ENCODE peak calls at places on chromosomes 5 and 9, in nine cellular contexts. One of them, this sample, is unnamed.

GRCh38 chr9:104992696-104993095 is 64.7 kb upstream of the ABCA1 start:
- DNase-seq in fibroblast of lung: peak; percentile 88
- DNase-seq in T-helper 1 cell: no peak
- DNase-seq in nephron progenitor cell: no peak
- DNase-seq in dermis microvascular lymphatic vessel endothelial cell: no peak
- DNase-seq in effector memory CD4-positive, alpha-beta T cell: no peak
- DNase-seq in stimulated activated CD8-positive, alpha-beta memory T cell treated with anti-CD3 and anti-CD28 coated beads, Interleukin-15, amount 100 ng/mL, for 4 hours: no peak
- DNase-seq in DMS 273 treated with DMSO at 0.1 percent for 48 hours: peak; percentile 39
- DNase-seq in left kidney: peak; percentile 15
- DNase-seq in this sample: no peak

GRCh38 chr9:99011161-99011709 is 67.5 kb downstream of the COL15A1 start:
- DNase-seq in fibroblast of lung: peak; percentile 55
- DNase-seq in T-helper 1 cell: no peak
- DNase-seq in nephron progenitor cell: no peak
- DNase-seq in dermis microvascular lymphatic vessel endothelial cell: peak; percentile 18
- DNase-seq in effector memory CD4-positive, alpha-beta T cell: no peak
- DNase-seq in stimulated activated CD8-positive, alpha-beta memory T cell treated with anti-CD3 and anti-CD28 coated beads, Interleukin-15, amount 100 ng/mL, for 4 hours: no peak
- DNase-seq in DMS 273 treated with DMSO at 0.1 percent for 48 hours: no peak
- DNase-seq in left kidney: peak; percentile 75
- DNase-seq in this sample: no peak

GRCh38 chr5:180003145-180003544 is 68.4 kb downstream of the RNF130 start:
- DNase-seq in fibroblast of lung: no peak
- DNase-seq in T-helper 1 cell: no peak
- DNase-seq in nephron progenitor cell: no peak
- DNase-seq in dermis microvascular lymphatic vessel endothelial cell: no peak
- DNase-seq in effector memory CD4-positive, alpha-beta T cell: no peak
- DNase-seq in stimulated activated CD8-positive, alpha-beta memory T cell treated with anti-CD3 and anti-CD28 coated beads, Interleukin-15, amount 100 ng/mL, for 4 hours: no peak
- DNase-seq in DMS 273 treated with DMSO at 0.1 percent for 48 hours: no peak
- DNase-seq in left kidney: no peak
- DNase-seq in this sample: no peak

GRCh38 chr5:177428574-177429217 is 2.2 kb downstream of the GRK6 start:
- DNase-seq in fibroblast of lung: no peak
- DNase-seq in T-helper 1 cell: no peak
- DNase-seq in nephron progenitor cell: no peak
- DNase-seq in dermis microvascular lymphatic vessel endothelial cell: no peak
- DNase-seq in effector memory CD4-positive, alpha-beta T cell: no peak
- DNase-seq in stimulated activated CD8-positive, alpha-beta memory T cell treated with anti-CD3 and anti-CD28 coated beads, Interleukin-15, amount 100 ng/mL, for 4 hours: no peak
- DNase-seq in DMS 273 treated with DMSO at 0.1 percent for 48 hours: no peak
- DNase-seq in left kidney: no peak
- DNase-seq in this sample: no peak

GRCh38 chr9:91659529-91660294 is 236.1 kb upstream of the NFIL3 start:
- DNase-seq in fibroblast of lung: peak; percentile 35
- DNase-seq in T-helper 1 cell: no peak
- DNase-seq in nephron progenitor cell: peak; percentile 32
- DNase-seq in dermis microvascular lymphatic vessel endothelial cell: peak; percentile 27
- DNase-seq in effector memory CD4-positive, alpha-beta T cell: no peak
- DNase-seq in stimulated activated CD8-positive, alpha-beta memory T cell treated with anti-CD3 and anti-CD28 coated beads, Interleukin-15, amount 100 ng/mL, for 4 hours: no peak
- DNase-seq in DMS 273 treated with DMSO at 0.1 percent for 48 hours: peak; percentile 22
- DNase-seq in left kidney: peak; percentile 55
- DNase-seq in this sample: no peak

GRCh38 chr9:77457916-77458592 is 190.1 kb downstream of the GNA14 start:
- DNase-seq in fibroblast of lung: peak; percentile 61
- DNase-seq in T-helper 1 cell: peak; percentile 72
- DNase-seq in nephron progenitor cell: peak; percentile 69
- DNase-seq in dermis microvascular lymphatic vessel endothelial cell: peak; percentile 74
- DNase-seq in effector memory CD4-positive, alpha-beta T cell: peak; percentile 29
- DNase-seq in stimulated activated CD8-positive, alpha-beta memory T cell treated with anti-CD3 and anti-CD28 coated beads, Interleukin-15, amount 100 ng/mL, for 4 hours: no peak
- DNase-seq in DMS 273 treated with DMSO at 0.1 percent for 48 hours: peak; percentile 18
- DNase-seq in left kidney: peak; percentile 86
- DNase-seq in this sample: peak; percentile 35

GRCh38 chr5:5686356-5686755 is 263.9 kb downstream of the ICE1 start:
- DNase-seq in fibroblast of lung: no peak
- DNase-seq in T-helper 1 cell: no peak
- DNase-seq in nephron progenitor cell: no peak
- DNase-seq in dermis microvascular lymphatic vessel endothelial cell: no peak
- DNase-seq in effector memory CD4-positive, alpha-beta T cell: no peak
- DNase-seq in stimulated activated CD8-positive, alpha-beta memory T cell treated with anti-CD3 and anti-CD28 coated beads, Interleukin-15, amount 100 ng/mL, for 4 hours: no peak
- DNase-seq in DMS 273 treated with DMSO at 0.1 percent for 48 hours: no peak
- DNase-seq in left kidney: no peak
- DNase-seq in this sample: no peak

GRCh38 chr5:77423022-77423750 is 68.9 kb downstream of the WDR41 start:
- DNase-seq in fibroblast of lung: peak; percentile 41
- DNase-seq in T-helper 1 cell: no peak
- DNase-seq in nephron progenitor cell: no peak
- DNase-seq in dermis microvascular lymphatic vessel endothelial cell: no peak
- DNase-seq in effector memory CD4-positive, alpha-beta T cell: no peak
- DNase-seq in stimulated activated CD8-positive, alpha-beta memory T cell treated with anti-CD3 and anti-CD28 coated beads, Interleukin-15, amount 100 ng/mL, for 4 hours: no peak
- DNase-seq in DMS 273 treated with DMSO at 0.1 percent for 48 hours: no peak
- DNase-seq in left kidney: no peak
- DNase-seq in this sample: no peak

GRCh38 chr9:36939655-36940578 is 94.2 kb downstream of the PAX5 start:
- DNase-seq in fibroblast of lung: no peak
- DNase-seq in T-helper 1 cell: no peak
- DNase-seq in nephron progenitor cell: peak; percentile 21
- DNase-seq in dermis microvascular lymphatic vessel endothelial cell: no peak
- DNase-seq in effector memory CD4-positive, alpha-beta T cell: no peak
- DNase-seq in stimulated activated CD8-positive, alpha-beta memory T cell treated with anti-CD3 and anti-CD28 coated beads, Interleukin-15, amount 100 ng/mL, for 4 hours: no peak
- DNase-seq in DMS 273 treated with DMSO at 0.1 percent for 48 hours: no peak
- DNase-seq in left kidney: peak; percentile 40
- DNase-seq in this sample: no peak

GRCh38 chr9:17742065-17742464 is 163.2 kb downstream of the SH3GL2 start:
- DNase-seq in fibroblast of lung: no peak
- DNase-seq in T-helper 1 cell: no peak
- DNase-seq in nephron progenitor cell: no peak
- DNase-seq in dermis microvascular lymphatic vessel endothelial cell: no peak
- DNase-seq in effector memory CD4-positive, alpha-beta T cell: no peak
- DNase-seq in stimulated activated CD8-positive, alpha-beta memory T cell treated with anti-CD3 and anti-CD28 coated beads, Interleukin-15, amount 100 ng/mL, for 4 hours: no peak
- DNase-seq in DMS 273 treated with DMSO at 0.1 percent for 48 hours: peak; percentile 19
- DNase-seq in left kidney: peak; percentile 5
- DNase-seq in this sample: no peak

GRCh38 chr5:56314536-56314935 is 81.4 kb upstream of the ANKRD55 start:
- DNase-seq in fibroblast of lung: no peak
- DNase-seq in T-helper 1 cell: peak; percentile 39
- DNase-seq in nephron progenitor cell: no peak
- DNase-seq in dermis microvascular lymphatic vessel endothelial cell: peak; percentile 19
- DNase-seq in effector memory CD4-positive, alpha-beta T cell: no peak
- DNase-seq in stimulated activated CD8-positive, alpha-beta memory T cell treated with anti-CD3 and anti-CD28 coated beads, Interleukin-15, amount 100 ng/mL, for 4 hours: no peak
- DNase-seq in DMS 273 treated with DMSO at 0.1 percent for 48 hours: no peak
- DNase-seq in left kidney: peak; percentile 36
- DNase-seq in this sample: peak; percentile 6

GRCh38 chr9:127437497-127438264 is 13.5 kb downstream of the ZNF79 start:
- DNase-seq in fibroblast of lung: no peak
- DNase-seq in T-helper 1 cell: peak; percentile 57
- DNase-seq in nephron progenitor cell: no peak
- DNase-seq in dermis microvascular lymphatic vessel endothelial cell: no peak
- DNase-seq in effector memory CD4-positive, alpha-beta T cell: peak; percentile 24
- DNase-seq in stimulated activated CD8-positive, alpha-beta memory T cell treated with anti-CD3 and anti-CD28 coated beads, Interleukin-15, amount 100 ng/mL, for 4 hours: no peak
- DNase-seq in DMS 273 treated with DMSO at 0.1 percent for 48 hours: no peak
- DNase-seq in left kidney: no peak
- DNase-seq in this sample: no peak

GRCh38 chr5:84474126-84474525 is 89.4 kb upstream of the EDIL3 start:
- DNase-seq in fibroblast of lung: peak; percentile 63
- DNase-seq in T-helper 1 cell: no peak
- DNase-seq in nephron progenitor cell: no peak
- DNase-seq in dermis microvascular lymphatic vessel endothelial cell: no peak
- DNase-seq in effector memory CD4-positive, alpha-beta T cell: no peak
- DNase-seq in stimulated activated CD8-positive, alpha-beta memory T cell treated with anti-CD3 and anti-CD28 coated beads, Interleukin-15, amount 100 ng/mL, for 4 hours: no peak
- DNase-seq in DMS 273 treated with DMSO at 0.1 percent for 48 hours: no peak
- DNase-seq in left kidney: no peak
- DNase-seq in this sample: no peak

GRCh38 chr5:128777052-128777451 is 188.2 kb upstream of the SLC27A6 start:
- DNase-seq in fibroblast of lung: no peak
- DNase-seq in T-helper 1 cell: peak; percentile 23
- DNase-seq in nephron progenitor cell: no peak
- DNase-seq in dermis microvascular lymphatic vessel endothelial cell: peak; percentile 50
- DNase-seq in effector memory CD4-positive, alpha-beta T cell: no peak
- DNase-seq in stimulated activated CD8-positive, alpha-beta memory T cell treated with anti-CD3 and anti-CD28 coated beads, Interleukin-15, amount 100 ng/mL, for 4 hours: no peak
- DNase-seq in DMS 273 treated with DMSO at 0.1 percent for 48 hours: no peak
- DNase-seq in left kidney: no peak
- DNase-seq in this sample: no peak

GRCh38 chr5:120872292-120872691 is 408.2 kb downstream of the PRR16 start:
- DNase-seq in fibroblast of lung: no peak
- DNase-seq in T-helper 1 cell: no peak
- DNase-seq in nephron progenitor cell: no peak
- DNase-seq in dermis microvascular lymphatic vessel endothelial cell: no peak
- DNase-seq in effector memory CD4-positive, alpha-beta T cell: no peak
- DNase-seq in stimulated activated CD8-positive, alpha-beta memory T cell treated with anti-CD3 and anti-CD28 coated beads, Interleukin-15, amount 100 ng/mL, for 4 hours: no peak
- DNase-seq in DMS 273 treated with DMSO at 0.1 percent for 48 hours: no peak
- DNase-seq in left kidney: no peak
- DNase-seq in this sample: no peak

GRCh38 chr9:135857371-135857786 is 50.0 kb downstream of the CAMSAP1 start:
- DNase-seq in fibroblast of lung: peak; percentile 69
- DNase-seq in T-helper 1 cell: no peak
- DNase-seq in nephron progenitor cell: no peak
- DNase-seq in dermis microvascular lymphatic vessel endothelial cell: peak; percentile 26
- DNase-seq in effector memory CD4-positive, alpha-beta T cell: no peak
- DNase-seq in stimulated activated CD8-positive, alpha-beta memory T cell treated with anti-CD3 and anti-CD28 coated beads, Interleukin-15, amount 100 ng/mL, for 4 hours: no peak
- DNase-seq in DMS 273 treated with DMSO at 0.1 percent for 48 hours: no peak
- DNase-seq in left kidney: no peak
- DNase-seq in this sample: no peak

GRCh38 chr5:176785184-176786145 is 24.9 kb upstream of the UNC5A start:
- DNase-seq in fibroblast of lung: no peak
- DNase-seq in T-helper 1 cell: no peak
- DNase-seq in nephron progenitor cell: no peak
- DNase-seq in dermis microvascular lymphatic vessel endothelial cell: no peak
- DNase-seq in effector memory CD4-positive, alpha-beta T cell: no peak
- DNase-seq in stimulated activated CD8-positive, alpha-beta memory T cell treated with anti-CD3 and anti-CD28 coated beads, Interleukin-15, amount 100 ng/mL, for 4 hours: no peak
- DNase-seq in DMS 273 treated with DMSO at 0.1 percent for 48 hours: no peak
- DNase-seq in left kidney: peak; percentile 39
- DNase-seq in this sample: no peak

GRCh38 chr5:140882591-140882899 is 621 bp downstream of the PCDHA13 start:
- DNase-seq in fibroblast of lung: no peak
- DNase-seq in T-helper 1 cell: no peak
- DNase-seq in nephron progenitor cell: no peak
- DNase-seq in dermis microvascular lymphatic vessel endothelial cell: no peak
- DNase-seq in effector memory CD4-positive, alpha-beta T cell: no peak
- DNase-seq in stimulated activated CD8-positive, alpha-beta memory T cell treated with anti-CD3 and anti-CD28 coated beads, Interleukin-15, amount 100 ng/mL, for 4 hours: no peak
- DNase-seq in DMS 273 treated with DMSO at 0.1 percent for 48 hours: no peak
- DNase-seq in left kidney: peak; percentile 5
- DNase-seq in this sample: no peak

GRCh38 chr5:174532453-174533126 is 191.8 kb upstream of the MSX2 start:
- DNase-seq in fibroblast of lung: peak; percentile 97
- DNase-seq in T-helper 1 cell: peak; percentile 32
- DNase-seq in nephron progenitor cell: peak; percentile 54
- DNase-seq in dermis microvascular lymphatic vessel endothelial cell: peak; percentile 14
- DNase-seq in effector memory CD4-positive, alpha-beta T cell: no peak
- DNase-seq in stimulated activated CD8-positive, alpha-beta memory T cell treated with anti-CD3 and anti-CD28 coated beads, Interleukin-15, amount 100 ng/mL, for 4 hours: no peak
- DNase-seq in DMS 273 treated with DMSO at 0.1 percent for 48 hours: no peak
- DNase-seq in left kidney: peak; percentile 81
- DNase-seq in this sample: no peak

GRCh38 chr9:135248111-135248510 is 160.6 kb downstream of the OLFM1 start:
- DNase-seq in fibroblast of lung: no peak
- DNase-seq in T-helper 1 cell: no peak
- DNase-seq in nephron progenitor cell: no peak
- DNase-seq in dermis microvascular lymphatic vessel endothelial cell: no peak
- DNase-seq in effector memory CD4-positive, alpha-beta T cell: no peak
- DNase-seq in stimulated activated CD8-positive, alpha-beta memory T cell treated with anti-CD3 and anti-CD28 coated beads, Interleukin-15, amount 100 ng/mL, for 4 hours: no peak
- DNase-seq in DMS 273 treated with DMSO at 0.1 percent for 48 hours: no peak
- DNase-seq in left kidney: peak; percentile 38
- DNase-seq in this sample: no peak

GRCh38 chr5:132090107-132090506 is 16.5 kb downstream of the CSF2 start:
- DNase-seq in fibroblast of lung: peak; percentile 93
- DNase-seq in T-helper 1 cell: no peak
- DNase-seq in nephron progenitor cell: no peak
- DNase-seq in dermis microvascular lymphatic vessel endothelial cell: peak; percentile 85
- DNase-seq in effector memory CD4-positive, alpha-beta T cell: no peak
- DNase-seq in stimulated activated CD8-positive, alpha-beta memory T cell treated with anti-CD3 and anti-CD28 coated beads, Interleukin-15, amount 100 ng/mL, for 4 hours: no peak
- DNase-seq in DMS 273 treated with DMSO at 0.1 percent for 48 hours: peak; percentile 95
- DNase-seq in left kidney: no peak
- DNase-seq in this sample: no peak

GRCh38 chr9:79764377-79764776 is 192.6 kb downstream of the TLE4 start:
- DNase-seq in fibroblast of lung: peak; percentile 98
- DNase-seq in T-helper 1 cell: no peak
- DNase-seq in nephron progenitor cell: no peak
- DNase-seq in dermis microvascular lymphatic vessel endothelial cell: no peak
- DNase-seq in effector memory CD4-positive, alpha-beta T cell: no peak
- DNase-seq in stimulated activated CD8-positive, alpha-beta memory T cell treated with anti-CD3 and anti-CD28 coated beads, Interleukin-15, amount 100 ng/mL, for 4 hours: no peak
- DNase-seq in DMS 273 treated with DMSO at 0.1 percent for 48 hours: no peak
- DNase-seq in left kidney: no peak
- DNase-seq in this sample: no peak

GRCh38 chr5:161535762-161536161 is 10.8 kb downstream of the GABRB2 start:
- DNase-seq in fibroblast of lung: no peak
- DNase-seq in T-helper 1 cell: no peak
- DNase-seq in nephron progenitor cell: no peak
- DNase-seq in dermis microvascular lymphatic vessel endothelial cell: no peak
- DNase-seq in effector memory CD4-positive, alpha-beta T cell: no peak
- DNase-seq in stimulated activated CD8-positive, alpha-beta memory T cell treated with anti-CD3 and anti-CD28 coated beads, Interleukin-15, amount 100 ng/mL, for 4 hours: no peak
- DNase-seq in DMS 273 treated with DMSO at 0.1 percent for 48 hours: no peak
- DNase-seq in left kidney: peak; percentile 5
- DNase-seq in this sample: no peak

GRCh38 chr5:67188274-67188857 is 8.2 kb downstream of the CD180 start:
- DNase-seq in fibroblast of lung: no peak
- DNase-seq in T-helper 1 cell: peak; percentile 53
- DNase-seq in nephron progenitor cell: no peak
- DNase-seq in dermis microvascular lymphatic vessel endothelial cell: no peak
- DNase-seq in effector memory CD4-positive, alpha-beta T cell: no peak
- DNase-seq in stimulated activated CD8-positive, alpha-beta memory T cell treated with anti-CD3 and anti-CD28 coated beads, Interleukin-15, amount 100 ng/mL, for 4 hours: no peak
- DNase-seq in DMS 273 treated with DMSO at 0.1 percent for 48 hours: no peak
- DNase-seq in left kidney: no peak
- DNase-seq in this sample: no peak

GRCh38 chr5:149397530-149397929 is 18.4 kb upstream of the IL17B start:
- DNase-seq in fibroblast of lung: peak; percentile 79
- DNase-seq in T-helper 1 cell: no peak
- DNase-seq in nephron progenitor cell: no peak
- DNase-seq in dermis microvascular lymphatic vessel endothelial cell: no peak
- DNase-seq in effector memory CD4-positive, alpha-beta T cell: no peak
- DNase-seq in stimulated activated CD8-positive, alpha-beta memory T cell treated with anti-CD3 and anti-CD28 coated beads, Interleukin-15, amount 100 ng/mL, for 4 hours: no peak
- DNase-seq in DMS 273 treated with DMSO at 0.1 percent for 48 hours: no peak
- DNase-seq in left kidney: no peak
- DNase-seq in this sample: no peak

GRCh38 chr9:119938871-119939270 is 569.6 kb upstream of the BRINP1 start:
- DNase-seq in fibroblast of lung: peak; percentile 54
- DNase-seq in T-helper 1 cell: no peak
- DNase-seq in nephron progenitor cell: no peak
- DNase-seq in dermis microvascular lymphatic vessel endothelial cell: no peak
- DNase-seq in effector memory CD4-positive, alpha-beta T cell: no peak
- DNase-seq in stimulated activated CD8-positive, alpha-beta memory T cell treated with anti-CD3 and anti-CD28 coated beads, Interleukin-15, amount 100 ng/mL, for 4 hours: no peak
- DNase-seq in DMS 273 treated with DMSO at 0.1 percent for 48 hours: no peak
- DNase-seq in left kidney: no peak
- DNase-seq in this sample: no peak

GRCh38 chr9:69036319-69036718 is 767 bp downstream of the FXN start:
- DNase-seq in fibroblast of lung: no peak
- DNase-seq in T-helper 1 cell: peak; percentile 21
- DNase-seq in nephron progenitor cell: no peak
- DNase-seq in dermis microvascular lymphatic vessel endothelial cell: peak; percentile 36
- DNase-seq in effector memory CD4-positive, alpha-beta T cell: no peak
- DNase-seq in stimulated activated CD8-positive, alpha-beta memory T cell treated with anti-CD3 and anti-CD28 coated beads, Interleukin-15, amount 100 ng/mL, for 4 hours: no peak
- DNase-seq in DMS 273 treated with DMSO at 0.1 percent for 48 hours: no peak
- DNase-seq in left kidney: no peak
- DNase-seq in this sample: peak; percentile 7